ENCODE peak calls at places on chromosomes 5 and 9, in eight cellular contexts. One of them, this sample, is unnamed.
A peak's percentile ranks its signal among the peaks of the same experiment; 100 is the strongest.

GRCh38 chr5:36939969-36940858 is 63.6 kb downstream of the NIPBL start:
- DNase-seq in lung microvascular endothelial cell: no peak
- DNase-seq in HL-60: no peak
- DNase-seq in stimulated activated CD4-positive, alpha-beta T cell treated with anti-CD3 and anti-CD28 coated beads, Interleukin-1b, Interleukin-23, amount 100 ng/mL, for 1 hour: no peak
- DNase-seq in LoVo: no peak
- DNase-seq in GOT3: no peak
- DNase-seq in anterior cingulate cortex: no peak
- DNase-seq in prostate gland: no peak
- DNase-seq in this sample: no peak

GRCh38 chr5:63011158-63011557 is 432.5 kb downstream of the LRRC70 start:
- DNase-seq in lung microvascular endothelial cell: no peak
- DNase-seq in HL-60: no peak
- DNase-seq in stimulated activated CD4-positive, alpha-beta T cell treated with anti-CD3 and anti-CD28 coated beads, Interleukin-1b, Interleukin-23, amount 100 ng/mL, for 1 hour: no peak
- DNase-seq in LoVo: no peak
- DNase-seq in GOT3: no peak
- DNase-seq in anterior cingulate cortex: no peak
- DNase-seq in prostate gland: no peak
- DNase-seq in this sample: no peak

GRCh38 chr9:5884191-5884590 is 6.5 kb upstream of the MLANA start:
- DNase-seq in lung microvascular endothelial cell: no peak
- DNase-seq in HL-60: no peak
- DNase-seq in stimulated activated CD4-positive, alpha-beta T cell treated with anti-CD3 and anti-CD28 coated beads, Interleukin-1b, Interleukin-23, amount 100 ng/mL, for 1 hour: no peak
- DNase-seq in LoVo: no peak
- DNase-seq in GOT3: no peak
- DNase-seq in anterior cingulate cortex: no peak
- DNase-seq in prostate gland: no peak
- DNase-seq in this sample: no peak

GRCh38 chr5:37814699-37815098 is 25.1 kb downstream of the GDNF start:
- DNase-seq in lung microvascular endothelial cell: no peak
- DNase-seq in HL-60: no peak
- DNase-seq in stimulated activated CD4-positive, alpha-beta T cell treated with anti-CD3 and anti-CD28 coated beads, Interleukin-1b, Interleukin-23, amount 100 ng/mL, for 1 hour: no peak
- DNase-seq in LoVo: no peak
- DNase-seq in GOT3: no peak
- DNase-seq in anterior cingulate cortex: no peak
- DNase-seq in prostate gland: no peak
- DNase-seq in this sample: no peak

GRCh38 chr9:87657190-87657589 is 68.7 kb upstream of the CTSL start:
- DNase-seq in lung microvascular endothelial cell: no peak
- DNase-seq in HL-60: no peak
- DNase-seq in stimulated activated CD4-positive, alpha-beta T cell treated with anti-CD3 and anti-CD28 coated beads, Interleukin-1b, Interleukin-23, amount 100 ng/mL, for 1 hour: no peak
- DNase-seq in LoVo: no peak
- DNase-seq in GOT3: no peak
- DNase-seq in anterior cingulate cortex: no peak
- DNase-seq in prostate gland: no peak
- DNase-seq in this sample: no peak

GRCh38 chr9:33435821-33436277 is 11.5 kb downstream of the AQP3 start:
- DNase-seq in lung microvascular endothelial cell: no peak
- DNase-seq in HL-60: no peak
- DNase-seq in stimulated activated CD4-positive, alpha-beta T cell treated with anti-CD3 and anti-CD28 coated beads, Interleukin-1b, Interleukin-23, amount 100 ng/mL, for 1 hour: no peak
- DNase-seq in LoVo: no peak
- DNase-seq in GOT3: no peak
- DNase-seq in anterior cingulate cortex: no peak
- DNase-seq in prostate gland: no peak
- DNase-seq in this sample: no peak

GRCh38 chr9:79215819-79216218 is 355.9 kb upstream of the TLE4 start:
- DNase-seq in lung microvascular endothelial cell: no peak
- DNase-seq in HL-60: no peak
- DNase-seq in stimulated activated CD4-positive, alpha-beta T cell treated with anti-CD3 and anti-CD28 coated beads, Interleukin-1b, Interleukin-23, amount 100 ng/mL, for 1 hour: no peak
- DNase-seq in LoVo: no peak
- DNase-seq in GOT3: no peak
- DNase-seq in anterior cingulate cortex: no peak
- DNase-seq in prostate gland: peak; percentile 17
- DNase-seq in this sample: no peak

GRCh38 chr5:98791928-98792580 is 18.6 kb downstream of the RGMB start:
- DNase-seq in lung microvascular endothelial cell: no peak
- DNase-seq in HL-60: no peak
- DNase-seq in stimulated activated CD4-positive, alpha-beta T cell treated with anti-CD3 and anti-CD28 coated beads, Interleukin-1b, Interleukin-23, amount 100 ng/mL, for 1 hour: no peak
- DNase-seq in LoVo: no peak
- DNase-seq in GOT3: no peak
- DNase-seq in anterior cingulate cortex: no peak
- DNase-seq in prostate gland: no peak
- DNase-seq in this sample: no peak

GRCh38 chr5:445591-445990 is 2.6 kb downstream of the EXOC3 start:
- DNase-seq in lung microvascular endothelial cell: no peak
- DNase-seq in HL-60: no peak
- DNase-seq in stimulated activated CD4-positive, alpha-beta T cell treated with anti-CD3 and anti-CD28 coated beads, Interleukin-1b, Interleukin-23, amount 100 ng/mL, for 1 hour: no peak
- DNase-seq in LoVo: no peak
- DNase-seq in GOT3: no peak
- DNase-seq in anterior cingulate cortex: no peak
- DNase-seq in prostate gland: no peak
- DNase-seq in this sample: no peak

GRCh38 chr5:113776168-113776567 is 262.7 kb downstream of the YTHDC2 start:
- DNase-seq in lung microvascular endothelial cell: no peak
- DNase-seq in HL-60: no peak
- DNase-seq in stimulated activated CD4-positive, alpha-beta T cell treated with anti-CD3 and anti-CD28 coated beads, Interleukin-1b, Interleukin-23, amount 100 ng/mL, for 1 hour: no peak
- DNase-seq in LoVo: no peak
- DNase-seq in GOT3: no peak
- DNase-seq in anterior cingulate cortex: no peak
- DNase-seq in prostate gland: no peak
- DNase-seq in this sample: no peak

GRCh38 chr5:88398316-88398715 is 129.7 kb upstream of the TMEM161B start:
- DNase-seq in lung microvascular endothelial cell: no peak
- DNase-seq in HL-60: no peak
- DNase-seq in stimulated activated CD4-positive, alpha-beta T cell treated with anti-CD3 and anti-CD28 coated beads, Interleukin-1b, Interleukin-23, amount 100 ng/mL, for 1 hour: no peak
- DNase-seq in LoVo: no peak
- DNase-seq in GOT3: no peak
- DNase-seq in anterior cingulate cortex: no peak
- DNase-seq in prostate gland: no peak
- DNase-seq in this sample: no peak

GRCh38 chr5:139709587-139710369 is 61.6 kb downstream of the CXXC5 start:
- DNase-seq in lung microvascular endothelial cell: peak; percentile 60
- DNase-seq in HL-60: no peak
- DNase-seq in stimulated activated CD4-positive, alpha-beta T cell treated with anti-CD3 and anti-CD28 coated beads, Interleukin-1b, Interleukin-23, amount 100 ng/mL, for 1 hour: no peak
- DNase-seq in LoVo: no peak
- DNase-seq in GOT3: no peak
- DNase-seq in anterior cingulate cortex: no peak
- DNase-seq in prostate gland: no peak
- DNase-seq in this sample: peak; percentile 46

GRCh38 chr5:149759986-149760699 is 30.0 kb downstream of the PPARGC1B start:
- DNase-seq in lung microvascular endothelial cell: no peak
- DNase-seq in HL-60: no peak
- DNase-seq in stimulated activated CD4-positive, alpha-beta T cell treated with anti-CD3 and anti-CD28 coated beads, Interleukin-1b, Interleukin-23, amount 100 ng/mL, for 1 hour: no peak
- DNase-seq in LoVo: no peak
- DNase-seq in GOT3: no peak
- DNase-seq in anterior cingulate cortex: no peak
- DNase-seq in prostate gland: no peak
- DNase-seq in this sample: no peak

GRCh38 chr9:114069476-114070187 is 8.5 kb downstream of the AMBP start:
- DNase-seq in lung microvascular endothelial cell: no peak
- DNase-seq in HL-60: no peak
- DNase-seq in stimulated activated CD4-positive, alpha-beta T cell treated with anti-CD3 and anti-CD28 coated beads, Interleukin-1b, Interleukin-23, amount 100 ng/mL, for 1 hour: no peak
- DNase-seq in LoVo: no peak
- DNase-seq in GOT3: no peak
- DNase-seq in anterior cingulate cortex: no peak
- DNase-seq in prostate gland: no peak
- DNase-seq in this sample: no peak

GRCh38 chr5:139670369-139671095 is 22.4 kb downstream of the CXXC5 start:
- DNase-seq in lung microvascular endothelial cell: no peak
- DNase-seq in HL-60: peak; percentile 75
- DNase-seq in stimulated activated CD4-positive, alpha-beta T cell treated with anti-CD3 and anti-CD28 coated beads, Interleukin-1b, Interleukin-23, amount 100 ng/mL, for 1 hour: no peak
- DNase-seq in LoVo: no peak
- DNase-seq in GOT3: no peak
- DNase-seq in anterior cingulate cortex: peak; percentile 27
- DNase-seq in prostate gland: no peak
- DNase-seq in this sample: no peak

GRCh38 chr9:94923333-94924089 is 197.0 kb downstream of the AOPEP start:
- DNase-seq in lung microvascular endothelial cell: no peak
- DNase-seq in HL-60: no peak
- DNase-seq in stimulated activated CD4-positive, alpha-beta T cell treated with anti-CD3 and anti-CD28 coated beads, Interleukin-1b, Interleukin-23, amount 100 ng/mL, for 1 hour: no peak
- DNase-seq in LoVo: no peak
- DNase-seq in GOT3: no peak
- DNase-seq in anterior cingulate cortex: no peak
- DNase-seq in prostate gland: no peak
- DNase-seq in this sample: no peak

GRCh38 chr9:136691316-136692189 is 4.3 kb upstream of the AGPAT2 start:
- DNase-seq in lung microvascular endothelial cell: no peak
- DNase-seq in HL-60: no peak
- DNase-seq in stimulated activated CD4-positive, alpha-beta T cell treated with anti-CD3 and anti-CD28 coated beads, Interleukin-1b, Interleukin-23, amount 100 ng/mL, for 1 hour: no peak
- DNase-seq in LoVo: no peak
- DNase-seq in GOT3: no peak
- DNase-seq in anterior cingulate cortex: no peak
- DNase-seq in prostate gland: no peak
- DNase-seq in this sample: no peak

GRCh38 chr9:133286523-133286922 is 11.5 kb upstream of the ABO start:
- DNase-seq in lung microvascular endothelial cell: no peak
- DNase-seq in HL-60: no peak
- DNase-seq in stimulated activated CD4-positive, alpha-beta T cell treated with anti-CD3 and anti-CD28 coated beads, Interleukin-1b, Interleukin-23, amount 100 ng/mL, for 1 hour: no peak
- DNase-seq in LoVo: no peak
- DNase-seq in GOT3: no peak
- DNase-seq in anterior cingulate cortex: no peak
- DNase-seq in prostate gland: no peak
- DNase-seq in this sample: no peak

GRCh38 chr9:134358026-134358967 is 32.0 kb downstream of the RXRA start:
- DNase-seq in lung microvascular endothelial cell: no peak
- DNase-seq in HL-60: no peak
- DNase-seq in stimulated activated CD4-positive, alpha-beta T cell treated with anti-CD3 and anti-CD28 coated beads, Interleukin-1b, Interleukin-23, amount 100 ng/mL, for 1 hour: no peak
- DNase-seq in LoVo: no peak
- DNase-seq in GOT3: no peak
- DNase-seq in anterior cingulate cortex: no peak
- DNase-seq in prostate gland: no peak
- DNase-seq in this sample: peak; percentile 16

GRCh38 chr5:170782438-170782837 is 1.1 kb upstream of the GABRP start:
- DNase-seq in lung microvascular endothelial cell: peak; percentile 75
- DNase-seq in HL-60: no peak
- DNase-seq in stimulated activated CD4-positive, alpha-beta T cell treated with anti-CD3 and anti-CD28 coated beads, Interleukin-1b, Interleukin-23, amount 100 ng/mL, for 1 hour: no peak
- DNase-seq in LoVo: peak; percentile 20
- DNase-seq in GOT3: no peak
- DNase-seq in anterior cingulate cortex: no peak
- DNase-seq in prostate gland: no peak
- DNase-seq in this sample: no peak

GRCh38 chr9:27340876-27341540 is 44.1 kb upstream of the EQTN start:
- DNase-seq in lung microvascular endothelial cell: no peak
- DNase-seq in HL-60: no peak
- DNase-seq in stimulated activated CD4-positive, alpha-beta T cell treated with anti-CD3 and anti-CD28 coated beads, Interleukin-1b, Interleukin-23, amount 100 ng/mL, for 1 hour: no peak
- DNase-seq in LoVo: no peak
- DNase-seq in GOT3: no peak
- DNase-seq in anterior cingulate cortex: no peak
- DNase-seq in prostate gland: no peak
- DNase-seq in this sample: no peak

GRCh38 chr9:122370869-122371467 is at the start of gene PTGS1:
- DNase-seq in lung microvascular endothelial cell: peak; percentile 52
- DNase-seq in HL-60: no peak
- DNase-seq in stimulated activated CD4-positive, alpha-beta T cell treated with anti-CD3 and anti-CD28 coated beads, Interleukin-1b, Interleukin-23, amount 100 ng/mL, for 1 hour: no peak
- DNase-seq in LoVo: peak; percentile 31
- DNase-seq in GOT3: no peak
- DNase-seq in anterior cingulate cortex: no peak
- DNase-seq in prostate gland: no peak
- DNase-seq in this sample: no peak

GRCh38 chr9:109779711-109780452 is at the start of gene PALM2AKAP2:
- DNase-seq in lung microvascular endothelial cell: peak; percentile 29
- DNase-seq in HL-60: no peak
- DNase-seq in stimulated activated CD4-positive, alpha-beta T cell treated with anti-CD3 and anti-CD28 coated beads, Interleukin-1b, Interleukin-23, amount 100 ng/mL, for 1 hour: no peak
- DNase-seq in LoVo: no peak
- DNase-seq in GOT3: no peak
- DNase-seq in anterior cingulate cortex: peak; percentile 36
- DNase-seq in prostate gland: peak; percentile 24
- DNase-seq in this sample: peak; percentile 12

This sample was measured in nucleus accumbens.